ENCODE peak calls at places on chromosomes 6 and 20, in ten cellular contexts. One of them, this sample, is unnamed.

GRCh38 chr6:149140137-149140909 is 177.2 kb upstream of the TAB2 start:
- ATAC-seq in T-cell: peak
- ATAC-seq in Right ventricle myocardium superior: no peak
- ATAC-seq in PC-3: no peak
- ATAC-seq in left lobe of liver: no peak
- ATAC-seq in right cardiac atrium: no peak
- ATAC-seq in Panc1: no peak
- ATAC-seq in activated T-cell treated with anti-CD3 and anti-CD28 coated beads, Interleukin-2, amount 50 U/mL, for 4 hours: peak
- ATAC-seq in B cell: peak
- ATAC-seq in HepG2: no peak
- ATAC-seq in this sample: peak

GRCh38 chr20:2390971-2391675 is 10.4 kb downstream of the TGM6 start:
- ATAC-seq in T-cell: no peak
- ATAC-seq in Right ventricle myocardium superior: no peak
- ATAC-seq in PC-3: no peak
- ATAC-seq in left lobe of liver: no peak
- ATAC-seq in right cardiac atrium: no peak
- ATAC-seq in Panc1: no peak
- ATAC-seq in activated T-cell treated with anti-CD3 and anti-CD28 coated beads, Interleukin-2, amount 50 U/mL, for 4 hours: no peak
- ATAC-seq in B cell: peak
- ATAC-seq in HepG2: no peak
- ATAC-seq in this sample: no peak

GRCh38 chr6:147508871-147509608 is 550 bp downstream of the SAMD5 start:
- ATAC-seq in T-cell: no peak
- ATAC-seq in Right ventricle myocardium superior: peak
- ATAC-seq in PC-3: peak
- ATAC-seq in left lobe of liver: peak
- ATAC-seq in right cardiac atrium: peak
- ATAC-seq in Panc1: peak
- ATAC-seq in activated T-cell treated with anti-CD3 and anti-CD28 coated beads, Interleukin-2, amount 50 U/mL, for 4 hours: peak
- ATAC-seq in B cell: no peak
- ATAC-seq in HepG2: peak
- ATAC-seq in this sample: no peak

GRCh38 chr6:53044071-53044470 is 21.1 kb upstream of the FBXO9 start:
- ATAC-seq in T-cell: no peak
- ATAC-seq in Right ventricle myocardium superior: peak
- ATAC-seq in PC-3: no peak
- ATAC-seq in left lobe of liver: no peak
- ATAC-seq in right cardiac atrium: peak
- ATAC-seq in Panc1: peak
- ATAC-seq in activated T-cell treated with anti-CD3 and anti-CD28 coated beads, Interleukin-2, amount 50 U/mL, for 4 hours: no peak
- ATAC-seq in B cell: no peak
- ATAC-seq in HepG2: no peak
- ATAC-seq in this sample: no peak

GRCh38 chr6:148464319-148465010 is 121.8 kb downstream of the SASH1 start:
- ATAC-seq in T-cell: no peak
- ATAC-seq in Right ventricle myocardium superior: peak
- ATAC-seq in PC-3: peak
- ATAC-seq in left lobe of liver: peak
- ATAC-seq in right cardiac atrium: peak
- ATAC-seq in Panc1: peak
- ATAC-seq in activated T-cell treated with anti-CD3 and anti-CD28 coated beads, Interleukin-2, amount 50 U/mL, for 4 hours: peak
- ATAC-seq in B cell: peak
- ATAC-seq in HepG2: peak
- ATAC-seq in this sample: peak

GRCh38 chr6:85580878-85581267 is 12.8 kb downstream of the SNX14 start:
- ATAC-seq in T-cell: no peak
- ATAC-seq in Right ventricle myocardium superior: peak
- ATAC-seq in PC-3: peak
- ATAC-seq in left lobe of liver: peak
- ATAC-seq in right cardiac atrium: no peak
- ATAC-seq in Panc1: peak
- ATAC-seq in activated T-cell treated with anti-CD3 and anti-CD28 coated beads, Interleukin-2, amount 50 U/mL, for 4 hours: no peak
- ATAC-seq in B cell: no peak
- ATAC-seq in HepG2: peak
- ATAC-seq in this sample: peak

GRCh38 chr6:153131037-153131981 is at the start of gene RGS17:
- ATAC-seq in T-cell: peak
- ATAC-seq in Right ventricle myocardium superior: peak
- ATAC-seq in PC-3: peak
- ATAC-seq in left lobe of liver: peak
- ATAC-seq in right cardiac atrium: peak
- ATAC-seq in Panc1: peak
- ATAC-seq in activated T-cell treated with anti-CD3 and anti-CD28 coated beads, Interleukin-2, amount 50 U/mL, for 4 hours: peak
- ATAC-seq in B cell: no peak
- ATAC-seq in HepG2: peak
- ATAC-seq in this sample: peak

GRCh38 chr6:81401970-81402690 is 350.4 kb downstream of the TENT5A start:
- ATAC-seq in T-cell: no peak
- ATAC-seq in Right ventricle myocardium superior: no peak
- ATAC-seq in PC-3: peak
- ATAC-seq in left lobe of liver: no peak
- ATAC-seq in right cardiac atrium: peak
- ATAC-seq in Panc1: no peak
- ATAC-seq in activated T-cell treated with anti-CD3 and anti-CD28 coated beads, Interleukin-2, amount 50 U/mL, for 4 hours: no peak
- ATAC-seq in B cell: no peak
- ATAC-seq in HepG2: no peak
- ATAC-seq in this sample: no peak

GRCh38 chr6:82022614-82023102 is 224.9 kb downstream of the IBTK start:
- ATAC-seq in T-cell: no peak
- ATAC-seq in Right ventricle myocardium superior: peak
- ATAC-seq in PC-3: peak
- ATAC-seq in left lobe of liver: no peak
- ATAC-seq in right cardiac atrium: peak
- ATAC-seq in Panc1: no peak
- ATAC-seq in activated T-cell treated with anti-CD3 and anti-CD28 coated beads, Interleukin-2, amount 50 U/mL, for 4 hours: no peak
- ATAC-seq in B cell: no peak
- ATAC-seq in HepG2: peak
- ATAC-seq in this sample: no peak

GRCh38 chr6:69631552-69632346 is 165.1 kb downstream of the LMBRD1 start:
- ATAC-seq in T-cell: no peak
- ATAC-seq in Right ventricle myocardium superior: no peak
- ATAC-seq in PC-3: no peak
- ATAC-seq in left lobe of liver: no peak
- ATAC-seq in right cardiac atrium: no peak
- ATAC-seq in Panc1: no peak
- ATAC-seq in activated T-cell treated with anti-CD3 and anti-CD28 coated beads, Interleukin-2, amount 50 U/mL, for 4 hours: no peak
- ATAC-seq in B cell: no peak
- ATAC-seq in HepG2: no peak
- ATAC-seq in this sample: peak